ENCODE peak calls at places on chromosomes 3 and 15, in seven cellular contexts. One of them, this sample, is unnamed.

GRCh38 chr3:58562498-58562897 is 14.7 kb downstream of the FAM107A start:
- DNase-seq in germinal center: no peak
- DNase-seq in NCI-H460: no peak
- DNase-seq in H4: no peak
- DNase-seq in NCI-H510A treated with DMSO at 0.1 percent for 48 hours: no peak
- DNase-seq in CD8-positive, alpha-beta T cell: no peak
- DNase-seq in activated CD4-positive, alpha-beta T cell treated with anti-CD3 and anti-CD28 coated beads, Interleukin-2, amount 50 U/mL, for 1 hour: no peak
- DNase-seq in this sample: no peak

GRCh38 chr3:114218578-114219185 is 18.7 kb downstream of the ZNF80 start:
- DNase-seq in NCI-H510A treated with DMSO at 0.1 percent for 48 hours: no peak
- DNase-seq in activated CD4-positive, alpha-beta T cell treated with anti-CD3 and anti-CD28 coated beads, Interleukin-2, amount 50 U/mL, for 1 hour: no peak
- DNase-seq in CD8-positive, alpha-beta T cell: no peak
- DNase-seq in germinal center: peak; percentile 27
- DNase-seq in H4: no peak
- DNase-seq in NCI-H460: no peak
- DNase-seq in this sample: no peak

GRCh38 chr15:38631126-38632075 is 66.8 kb upstream of the RASGRP1 start:
- DNase-seq in germinal center: no peak
- DNase-seq in CD8-positive, alpha-beta T cell: no peak
- DNase-seq in H4: no peak
- DNase-seq in NCI-H460: no peak
- DNase-seq in activated CD4-positive, alpha-beta T cell treated with anti-CD3 and anti-CD28 coated beads, Interleukin-2, amount 50 U/mL, for 1 hour: no peak
- DNase-seq in NCI-H510A treated with DMSO at 0.1 percent for 48 hours: no peak
- DNase-seq in this sample: no peak

GRCh38 chr3:39135170-39135805 is 18.1 kb downstream of the CSRNP1 start:
- DNase-seq in CD8-positive, alpha-beta T cell: no peak
- DNase-seq in germinal center: no peak
- DNase-seq in NCI-H510A treated with DMSO at 0.1 percent for 48 hours: no peak
- DNase-seq in H4: no peak
- DNase-seq in NCI-H460: no peak
- DNase-seq in activated CD4-positive, alpha-beta T cell treated with anti-CD3 and anti-CD28 coated beads, Interleukin-2, amount 50 U/mL, for 1 hour: no peak
- DNase-seq in this sample: no peak

GRCh38 chr3:56131976-56132590 is 336.2 kb downstream of the ERC2 start:
- DNase-seq in NCI-H510A treated with DMSO at 0.1 percent for 48 hours: no peak
- DNase-seq in H4: peak; percentile 66
- DNase-seq in activated CD4-positive, alpha-beta T cell treated with anti-CD3 and anti-CD28 coated beads, Interleukin-2, amount 50 U/mL, for 1 hour: no peak
- DNase-seq in CD8-positive, alpha-beta T cell: no peak
- DNase-seq in NCI-H460: peak; percentile 63
- DNase-seq in germinal center: no peak
- DNase-seq in this sample: peak; percentile 48

GRCh38 chr3:37050242-37050641 is 56.9 kb downstream of the MLH1 start:
- DNase-seq in activated CD4-positive, alpha-beta T cell treated with anti-CD3 and anti-CD28 coated beads, Interleukin-2, amount 50 U/mL, for 1 hour: no peak
- DNase-seq in H4: no peak
- DNase-seq in NCI-H460: no peak
- DNase-seq in germinal center: no peak
- DNase-seq in CD8-positive, alpha-beta T cell: no peak
- DNase-seq in NCI-H510A treated with DMSO at 0.1 percent for 48 hours: peak; percentile 1
- DNase-seq in this sample: no peak

GRCh38 chr3:5245927-5246326 is 58.4 kb downstream of the EDEM1 start:
- DNase-seq in germinal center: no peak
- DNase-seq in activated CD4-positive, alpha-beta T cell treated with anti-CD3 and anti-CD28 coated beads, Interleukin-2, amount 50 U/mL, for 1 hour: no peak
- DNase-seq in CD8-positive, alpha-beta T cell: no peak
- DNase-seq in NCI-H460: no peak
- DNase-seq in H4: no peak
- DNase-seq in NCI-H510A treated with DMSO at 0.1 percent for 48 hours: no peak
- DNase-seq in this sample: no peak

GRCh38 chr15:49452595-49452994 is 29.6 kb downstream of the FGF7 start:
- DNase-seq in germinal center: no peak
- DNase-seq in activated CD4-positive, alpha-beta T cell treated with anti-CD3 and anti-CD28 coated beads, Interleukin-2, amount 50 U/mL, for 1 hour: no peak
- DNase-seq in CD8-positive, alpha-beta T cell: no peak
- DNase-seq in NCI-H510A treated with DMSO at 0.1 percent for 48 hours: no peak
- DNase-seq in H4: no peak
- DNase-seq in NCI-H460: no peak
- DNase-seq in this sample: no peak

GRCh38 chr3:149736180-149737100 is 15.8 kb downstream of the COMMD2 start:
- DNase-seq in NCI-H510A treated with DMSO at 0.1 percent for 48 hours: no peak
- DNase-seq in CD8-positive, alpha-beta T cell: no peak
- DNase-seq in NCI-H460: no peak
- DNase-seq in H4: peak; percentile 54
- DNase-seq in germinal center: no peak
- DNase-seq in activated CD4-positive, alpha-beta T cell treated with anti-CD3 and anti-CD28 coated beads, Interleukin-2, amount 50 U/mL, for 1 hour: no peak
- DNase-seq in this sample: no peak

GRCh38 chr3:24475945-24476344 is 18.7 kb downstream of the THRB start:
- DNase-seq in NCI-H510A treated with DMSO at 0.1 percent for 48 hours: no peak
- DNase-seq in germinal center: no peak
- DNase-seq in NCI-H460: no peak
- DNase-seq in H4: peak; percentile 28
- DNase-seq in activated CD4-positive, alpha-beta T cell treated with anti-CD3 and anti-CD28 coated beads, Interleukin-2, amount 50 U/mL, for 1 hour: no peak
- DNase-seq in CD8-positive, alpha-beta T cell: no peak
- DNase-seq in this sample: no peak

GRCh38 chr15:60548101-60548500 is 69.2 kb upstream of the ICE2 start:
- DNase-seq in NCI-H510A treated with DMSO at 0.1 percent for 48 hours: no peak
- DNase-seq in CD8-positive, alpha-beta T cell: peak; percentile 43
- DNase-seq in NCI-H460: no peak
- DNase-seq in activated CD4-positive, alpha-beta T cell treated with anti-CD3 and anti-CD28 coated beads, Interleukin-2, amount 50 U/mL, for 1 hour: peak; percentile 44
- DNase-seq in H4: no peak
- DNase-seq in germinal center: no peak
- DNase-seq in this sample: no peak

GRCh38 chr3:46538803-46539442 is 27.2 kb downstream of the LRRC2 start:
- DNase-seq in activated CD4-positive, alpha-beta T cell treated with anti-CD3 and anti-CD28 coated beads, Interleukin-2, amount 50 U/mL, for 1 hour: peak; percentile 85
- DNase-seq in H4: no peak
- DNase-seq in NCI-H510A treated with DMSO at 0.1 percent for 48 hours: peak; percentile 10
- DNase-seq in NCI-H460: no peak
- DNase-seq in germinal center: peak; percentile 80
- DNase-seq in CD8-positive, alpha-beta T cell: peak; percentile 89
- DNase-seq in this sample: peak; percentile 62

GRCh38 chr3:99355465-99355864 is 282.9 kb upstream of the COL8A1 start:
- DNase-seq in germinal center: no peak
- DNase-seq in NCI-H460: no peak
- DNase-seq in NCI-H510A treated with DMSO at 0.1 percent for 48 hours: no peak
- DNase-seq in CD8-positive, alpha-beta T cell: no peak
- DNase-seq in activated CD4-positive, alpha-beta T cell treated with anti-CD3 and anti-CD28 coated beads, Interleukin-2, amount 50 U/mL, for 1 hour: no peak
- DNase-seq in H4: no peak
- DNase-seq in this sample: no peak

GRCh38 chr3:45988100-45988761 is 7.4 kb downstream of the FYCO1 start:
- DNase-seq in activated CD4-positive, alpha-beta T cell treated with anti-CD3 and anti-CD28 coated beads, Interleukin-2, amount 50 U/mL, for 1 hour: no peak
- DNase-seq in NCI-H460: no peak
- DNase-seq in H4: no peak
- DNase-seq in CD8-positive, alpha-beta T cell: no peak
- DNase-seq in germinal center: no peak
- DNase-seq in NCI-H510A treated with DMSO at 0.1 percent for 48 hours: no peak
- DNase-seq in this sample: no peak

GRCh38 chr3:128435058-128435457 is 31.6 kb downstream of the DNAJB8 start:
- DNase-seq in H4: no peak
- DNase-seq in NCI-H510A treated with DMSO at 0.1 percent for 48 hours: no peak
- DNase-seq in germinal center: no peak
- DNase-seq in activated CD4-positive, alpha-beta T cell treated with anti-CD3 and anti-CD28 coated beads, Interleukin-2, amount 50 U/mL, for 1 hour: no peak
- DNase-seq in NCI-H460: no peak
- DNase-seq in CD8-positive, alpha-beta T cell: no peak
- DNase-seq in this sample: peak; percentile 91

GRCh38 chr3:151425640-151426336 is 35.1 kb downstream of the IGSF10 start:
- DNase-seq in NCI-H510A treated with DMSO at 0.1 percent for 48 hours: no peak
- DNase-seq in CD8-positive, alpha-beta T cell: no peak
- DNase-seq in H4: no peak
- DNase-seq in germinal center: peak; percentile 16
- DNase-seq in NCI-H460: no peak
- DNase-seq in activated CD4-positive, alpha-beta T cell treated with anti-CD3 and anti-CD28 coated beads, Interleukin-2, amount 50 U/mL, for 1 hour: no peak
- DNase-seq in this sample: no peak

GRCh38 chr15:48244923-48245322 is 38.8 kb downstream of the SLC12A1 start:
- DNase-seq in activated CD4-positive, alpha-beta T cell treated with anti-CD3 and anti-CD28 coated beads, Interleukin-2, amount 50 U/mL, for 1 hour: no peak
- DNase-seq in H4: no peak
- DNase-seq in NCI-H460: peak; percentile 1
- DNase-seq in NCI-H510A treated with DMSO at 0.1 percent for 48 hours: no peak
- DNase-seq in germinal center: no peak
- DNase-seq in CD8-positive, alpha-beta T cell: no peak
- DNase-seq in this sample: no peak

GRCh38 chr15:75455982-75456531 is 4.6 kb upstream of the SIN3A start:
- DNase-seq in NCI-H510A treated with DMSO at 0.1 percent for 48 hours: peak; percentile 49
- DNase-seq in germinal center: no peak
- DNase-seq in activated CD4-positive, alpha-beta T cell treated with anti-CD3 and anti-CD28 coated beads, Interleukin-2, amount 50 U/mL, for 1 hour: peak; percentile 38
- DNase-seq in H4: peak; percentile 31
- DNase-seq in NCI-H460: no peak
- DNase-seq in CD8-positive, alpha-beta T cell: peak; percentile 59
- DNase-seq in this sample: peak; percentile 65

This sample was measured in ureter.